ENCODE peak calls at places on chromosomes 6 and 20, in four cellular contexts. B is T-helper 2 cell; X is neural crest cell; G is naive thymus-derived CD4-positive, alpha-beta T cell. T is an unnamed sample.

GRCh38 chr6:48986803-48987202 is 476.2 kb downstream of the MMUT start:
- DNase-seq in B (no peak), G (no peak), X (no peak), T (no peak)

GRCh38 chr6:105207524-105208269 is 27.9 kb upstream of the POPDC3 start:
- DNase-seq in X (no peak), B (no peak), G (no peak), T (no peak)

GRCh38 chr6:6972456-6972855 is 135.3 kb upstream of the RREB1 start:
- DNase-seq in X (no peak), B (no peak), G (no peak), T (no peak)

GRCh38 chr6:127069659-127070279 is 48.7 kb upstream of the RSPO3 start:
- DNase-seq in B (no peak), X (no peak), G (no peak), T (no peak)

GRCh38 chr6:151291145-151292055 is 51.6 kb downstream of the AKAP12 start:
- DNase-seq in B (no peak), X (no peak), G (no peak), T (no peak)

GRCh38 chr20:35854697-35855434 is 83.1 kb downstream of the PHF20 start:
- DNase-seq in B (no peak), G (no peak), X (no peak), T (no peak)

GRCh38 chr6:43774776-43775583 is 5.0 kb downstream of the VEGFA start:
- DNase-seq in B (peak; percentile 25), G (peak; percentile 46), X (peak; percentile 56), T (peak; percentile 86)

GRCh38 chr6:31005249-31006020 is 4.8 kb upstream of the MUC22 start:
- DNase-seq in X (no peak), B (no peak), G (no peak), T (no peak)

GRCh38 chr6:18245642-18246041 is 18.7 kb downstream of the DEK start:
- DNase-seq in G (no peak), B (no peak), X (no peak), T (no peak)

T was measured in ecto neural progenitor cell.